ENCODE peak calls at places on chromosomes 5 and 9, in ten cellular contexts. One of them, this sample, is unnamed.
A peak's percentile ranks its signal among the peaks of the same experiment; 100 is the strongest.

GRCh38 chr5:89181546-89181945 is 298.6 kb upstream of the MEF2C start:
- DNase-seq in left colon: no peak
- DNase-seq in stimulated activated CD8-positive, alpha-beta memory T cell treated with anti-CD3 and anti-CD28 coated beads, Interleukin-2, amount 100 ng/mL, for 1 hour: no peak
- DNase-seq in head of caudate nucleus: no peak
- DNase-seq in NCI-H226: no peak
- DNase-seq in caudate nucleus: no peak
- DNase-seq in stimulated activated CD4-positive, alpha-beta T cell treated with anti-CD3 and anti-CD28 coated beads, Interleukin-4, amount 100 ng/mL, for 4 hours: no peak
- DNase-seq in SK-N-DZ: no peak
- DNase-seq in HTR-8/SVneo: no peak
- DNase-seq in T-helper 9 cell: no peak
- DNase-seq in this sample: no peak

GRCh38 chr9:133119039-133119438 is 2.0 kb downstream of the RALGDS start:
- DNase-seq in HTR-8/SVneo: no peak
- DNase-seq in stimulated activated CD8-positive, alpha-beta memory T cell treated with anti-CD3 and anti-CD28 coated beads, Interleukin-2, amount 100 ng/mL, for 1 hour: no peak
- DNase-seq in stimulated activated CD4-positive, alpha-beta T cell treated with anti-CD3 and anti-CD28 coated beads, Interleukin-4, amount 100 ng/mL, for 4 hours: no peak
- DNase-seq in SK-N-DZ: no peak
- DNase-seq in left colon: no peak
- DNase-seq in caudate nucleus: peak; percentile 80
- DNase-seq in head of caudate nucleus: peak; percentile 88
- DNase-seq in NCI-H226: no peak
- DNase-seq in T-helper 9 cell: no peak
- DNase-seq in this sample: no peak

GRCh38 chr5:171272996-171273970 is 35.8 kb upstream of the TLX3 start:
- DNase-seq in T-helper 9 cell: no peak
- DNase-seq in HTR-8/SVneo: no peak
- DNase-seq in stimulated activated CD4-positive, alpha-beta T cell treated with anti-CD3 and anti-CD28 coated beads, Interleukin-4, amount 100 ng/mL, for 4 hours: no peak
- DNase-seq in left colon: no peak
- DNase-seq in head of caudate nucleus: no peak
- DNase-seq in NCI-H226: peak; percentile 59
- DNase-seq in SK-N-DZ: peak; percentile 55
- DNase-seq in caudate nucleus: no peak
- DNase-seq in stimulated activated CD8-positive, alpha-beta memory T cell treated with anti-CD3 and anti-CD28 coated beads, Interleukin-2, amount 100 ng/mL, for 1 hour: no peak
- DNase-seq in this sample: no peak

GRCh38 chr9:35516481-35516880 is 26.6 kb downstream of the RUSC2 start:
- DNase-seq in caudate nucleus: no peak
- DNase-seq in stimulated activated CD8-positive, alpha-beta memory T cell treated with anti-CD3 and anti-CD28 coated beads, Interleukin-2, amount 100 ng/mL, for 1 hour: no peak
- DNase-seq in left colon: no peak
- DNase-seq in head of caudate nucleus: peak; percentile 7
- DNase-seq in stimulated activated CD4-positive, alpha-beta T cell treated with anti-CD3 and anti-CD28 coated beads, Interleukin-4, amount 100 ng/mL, for 4 hours: no peak
- DNase-seq in SK-N-DZ: no peak
- DNase-seq in HTR-8/SVneo: no peak
- DNase-seq in T-helper 9 cell: no peak
- DNase-seq in NCI-H226: peak; percentile 82
- DNase-seq in this sample: no peak

GRCh38 chr9:71928806-71929205 is 17.4 kb downstream of the C9orf85 start:
- DNase-seq in head of caudate nucleus: no peak
- DNase-seq in left colon: no peak
- DNase-seq in T-helper 9 cell: no peak
- DNase-seq in stimulated activated CD4-positive, alpha-beta T cell treated with anti-CD3 and anti-CD28 coated beads, Interleukin-4, amount 100 ng/mL, for 4 hours: no peak
- DNase-seq in HTR-8/SVneo: no peak
- DNase-seq in NCI-H226: no peak
- DNase-seq in caudate nucleus: no peak
- DNase-seq in stimulated activated CD8-positive, alpha-beta memory T cell treated with anti-CD3 and anti-CD28 coated beads, Interleukin-2, amount 100 ng/mL, for 1 hour: no peak
- DNase-seq in SK-N-DZ: no peak
- DNase-seq in this sample: no peak

GRCh38 chr5:179212870-179213269 is 132.4 kb downstream of the ADAMTS2 start:
- DNase-seq in NCI-H226: no peak
- DNase-seq in stimulated activated CD4-positive, alpha-beta T cell treated with anti-CD3 and anti-CD28 coated beads, Interleukin-4, amount 100 ng/mL, for 4 hours: no peak
- DNase-seq in left colon: no peak
- DNase-seq in SK-N-DZ: peak; percentile 49
- DNase-seq in T-helper 9 cell: no peak
- DNase-seq in caudate nucleus: no peak
- DNase-seq in head of caudate nucleus: peak; percentile 55
- DNase-seq in stimulated activated CD8-positive, alpha-beta memory T cell treated with anti-CD3 and anti-CD28 coated beads, Interleukin-2, amount 100 ng/mL, for 1 hour: no peak
- DNase-seq in HTR-8/SVneo: no peak
- DNase-seq in this sample: no peak

GRCh38 chr9:34547960-34548603 is 25.3 kb upstream of the ENHO start:
- DNase-seq in stimulated activated CD8-positive, alpha-beta memory T cell treated with anti-CD3 and anti-CD28 coated beads, Interleukin-2, amount 100 ng/mL, for 1 hour: no peak
- DNase-seq in caudate nucleus: peak; percentile 57
- DNase-seq in stimulated activated CD4-positive, alpha-beta T cell treated with anti-CD3 and anti-CD28 coated beads, Interleukin-4, amount 100 ng/mL, for 4 hours: peak; percentile 34
- DNase-seq in NCI-H226: peak; percentile 4
- DNase-seq in head of caudate nucleus: peak; percentile 90
- DNase-seq in SK-N-DZ: peak; percentile 87
- DNase-seq in HTR-8/SVneo: peak; percentile 53
- DNase-seq in left colon: peak; percentile 44
- DNase-seq in T-helper 9 cell: peak; percentile 12
- DNase-seq in this sample: peak; percentile 70

GRCh38 chr5:172569862-172570558 is 71.1 kb upstream of the NEURL1B start:
- DNase-seq in T-helper 9 cell: no peak
- DNase-seq in NCI-H226: no peak
- DNase-seq in head of caudate nucleus: no peak
- DNase-seq in SK-N-DZ: no peak
- DNase-seq in caudate nucleus: no peak
- DNase-seq in left colon: peak; percentile 62
- DNase-seq in stimulated activated CD8-positive, alpha-beta memory T cell treated with anti-CD3 and anti-CD28 coated beads, Interleukin-2, amount 100 ng/mL, for 1 hour: no peak
- DNase-seq in stimulated activated CD4-positive, alpha-beta T cell treated with anti-CD3 and anti-CD28 coated beads, Interleukin-4, amount 100 ng/mL, for 4 hours: no peak
- DNase-seq in HTR-8/SVneo: no peak
- DNase-seq in this sample: peak; percentile 54

GRCh38 chr5:95704150-95704549 is 21.4 kb upstream of the SPATA9 start:
- DNase-seq in HTR-8/SVneo: no peak
- DNase-seq in caudate nucleus: no peak
- DNase-seq in NCI-H226: no peak
- DNase-seq in T-helper 9 cell: no peak
- DNase-seq in SK-N-DZ: no peak
- DNase-seq in stimulated activated CD4-positive, alpha-beta T cell treated with anti-CD3 and anti-CD28 coated beads, Interleukin-4, amount 100 ng/mL, for 4 hours: no peak
- DNase-seq in stimulated activated CD8-positive, alpha-beta memory T cell treated with anti-CD3 and anti-CD28 coated beads, Interleukin-2, amount 100 ng/mL, for 1 hour: no peak
- DNase-seq in head of caudate nucleus: peak; percentile 42
- DNase-seq in left colon: no peak
- DNase-seq in this sample: no peak

GRCh38 chr9:136662656-136663310 is at the start of gene EGFL7:
- DNase-seq in left colon: no peak
- DNase-seq in HTR-8/SVneo: no peak
- DNase-seq in head of caudate nucleus: no peak
- DNase-seq in T-helper 9 cell: no peak
- DNase-seq in NCI-H226: no peak
- DNase-seq in caudate nucleus: no peak
- DNase-seq in SK-N-DZ: no peak
- DNase-seq in stimulated activated CD8-positive, alpha-beta memory T cell treated with anti-CD3 and anti-CD28 coated beads, Interleukin-2, amount 100 ng/mL, for 1 hour: no peak
- DNase-seq in stimulated activated CD4-positive, alpha-beta T cell treated with anti-CD3 and anti-CD28 coated beads, Interleukin-4, amount 100 ng/mL, for 4 hours: no peak
- DNase-seq in this sample: no peak

GRCh38 chr5:164741376-164741775 is 1236.0 kb downstream of the MAT2B start:
- DNase-seq in head of caudate nucleus: no peak
- DNase-seq in SK-N-DZ: no peak
- DNase-seq in stimulated activated CD4-positive, alpha-beta T cell treated with anti-CD3 and anti-CD28 coated beads, Interleukin-4, amount 100 ng/mL, for 4 hours: no peak
- DNase-seq in NCI-H226: no peak
- DNase-seq in stimulated activated CD8-positive, alpha-beta memory T cell treated with anti-CD3 and anti-CD28 coated beads, Interleukin-2, amount 100 ng/mL, for 1 hour: no peak
- DNase-seq in HTR-8/SVneo: no peak
- DNase-seq in left colon: no peak
- DNase-seq in caudate nucleus: no peak
- DNase-seq in T-helper 9 cell: no peak
- DNase-seq in this sample: no peak

GRCh38 chr5:4984461-4984860 is 155.7 kb upstream of the ADAMTS16 start:
- DNase-seq in HTR-8/SVneo: no peak
- DNase-seq in stimulated activated CD8-positive, alpha-beta memory T cell treated with anti-CD3 and anti-CD28 coated beads, Interleukin-2, amount 100 ng/mL, for 1 hour: no peak
- DNase-seq in head of caudate nucleus: no peak
- DNase-seq in SK-N-DZ: no peak
- DNase-seq in NCI-H226: no peak
- DNase-seq in T-helper 9 cell: no peak
- DNase-seq in caudate nucleus: no peak
- DNase-seq in stimulated activated CD4-positive, alpha-beta T cell treated with anti-CD3 and anti-CD28 coated beads, Interleukin-4, amount 100 ng/mL, for 4 hours: no peak
- DNase-seq in left colon: no peak
- DNase-seq in this sample: no peak

GRCh38 chr5:143350790-143351603 is 52.5 kb downstream of the NR3C1 start:
- DNase-seq in caudate nucleus: no peak
- DNase-seq in SK-N-DZ: no peak
- DNase-seq in left colon: no peak
- DNase-seq in stimulated activated CD8-positive, alpha-beta memory T cell treated with anti-CD3 and anti-CD28 coated beads, Interleukin-2, amount 100 ng/mL, for 1 hour: no peak
- DNase-seq in head of caudate nucleus: no peak
- DNase-seq in T-helper 9 cell: no peak
- DNase-seq in stimulated activated CD4-positive, alpha-beta T cell treated with anti-CD3 and anti-CD28 coated beads, Interleukin-4, amount 100 ng/mL, for 4 hours: no peak
- DNase-seq in NCI-H226: peak; percentile 88
- DNase-seq in HTR-8/SVneo: peak; percentile 47
- DNase-seq in this sample: no peak

GRCh38 chr9:94085062-94085639 is 887 bp downstream of the PTPDC1 start:
- DNase-seq in left colon: no peak
- DNase-seq in HTR-8/SVneo: no peak
- DNase-seq in head of caudate nucleus: peak; percentile 40
- DNase-seq in NCI-H226: peak; percentile 38
- DNase-seq in T-helper 9 cell: no peak
- DNase-seq in SK-N-DZ: no peak
- DNase-seq in caudate nucleus: no peak
- DNase-seq in stimulated activated CD8-positive, alpha-beta memory T cell treated with anti-CD3 and anti-CD28 coated beads, Interleukin-2, amount 100 ng/mL, for 1 hour: no peak
- DNase-seq in stimulated activated CD4-positive, alpha-beta T cell treated with anti-CD3 and anti-CD28 coated beads, Interleukin-4, amount 100 ng/mL, for 4 hours: no peak
- DNase-seq in this sample: no peak

GRCh38 chr9:99822096-99822595 is 461 bp downstream of the NR4A3 start:
- DNase-seq in NCI-H226: no peak
- DNase-seq in stimulated activated CD4-positive, alpha-beta T cell treated with anti-CD3 and anti-CD28 coated beads, Interleukin-4, amount 100 ng/mL, for 4 hours: no peak
- DNase-seq in left colon: peak; percentile 41
- DNase-seq in head of caudate nucleus: no peak
- DNase-seq in T-helper 9 cell: no peak
- DNase-seq in stimulated activated CD8-positive, alpha-beta memory T cell treated with anti-CD3 and anti-CD28 coated beads, Interleukin-2, amount 100 ng/mL, for 1 hour: no peak
- DNase-seq in HTR-8/SVneo: peak; percentile 9
- DNase-seq in SK-N-DZ: no peak
- DNase-seq in caudate nucleus: no peak
- DNase-seq in this sample: peak; percentile 52

GRCh38 chr5:2369178-2369577 is 382.3 kb downstream of the IRX2 start:
- DNase-seq in stimulated activated CD4-positive, alpha-beta T cell treated with anti-CD3 and anti-CD28 coated beads, Interleukin-4, amount 100 ng/mL, for 4 hours: no peak
- DNase-seq in T-helper 9 cell: no peak
- DNase-seq in left colon: no peak
- DNase-seq in SK-N-DZ: no peak
- DNase-seq in NCI-H226: no peak
- DNase-seq in caudate nucleus: no peak
- DNase-seq in head of caudate nucleus: no peak
- DNase-seq in stimulated activated CD8-positive, alpha-beta memory T cell treated with anti-CD3 and anti-CD28 coated beads, Interleukin-2, amount 100 ng/mL, for 1 hour: no peak
- DNase-seq in HTR-8/SVneo: no peak
- DNase-seq in this sample: no peak

GRCh38 chr5:20286512-20286911 is 298.5 kb upstream of the CDH18 start:
- DNase-seq in HTR-8/SVneo: peak; percentile 31
- DNase-seq in SK-N-DZ: no peak
- DNase-seq in stimulated activated CD8-positive, alpha-beta memory T cell treated with anti-CD3 and anti-CD28 coated beads, Interleukin-2, amount 100 ng/mL, for 1 hour: no peak
- DNase-seq in caudate nucleus: no peak
- DNase-seq in T-helper 9 cell: no peak
- DNase-seq in NCI-H226: peak; percentile 73
- DNase-seq in head of caudate nucleus: no peak
- DNase-seq in left colon: no peak
- DNase-seq in stimulated activated CD4-positive, alpha-beta T cell treated with anti-CD3 and anti-CD28 coated beads, Interleukin-4, amount 100 ng/mL, for 4 hours: no peak
- DNase-seq in this sample: no peak

GRCh38 chr9:113588936-113589335 is 125.4 kb downstream of the RGS3 start:
- DNase-seq in head of caudate nucleus: no peak
- DNase-seq in T-helper 9 cell: no peak
- DNase-seq in HTR-8/SVneo: no peak
- DNase-seq in stimulated activated CD4-positive, alpha-beta T cell treated with anti-CD3 and anti-CD28 coated beads, Interleukin-4, amount 100 ng/mL, for 4 hours: no peak
- DNase-seq in left colon: no peak
- DNase-seq in caudate nucleus: no peak
- DNase-seq in NCI-H226: no peak
- DNase-seq in stimulated activated CD8-positive, alpha-beta memory T cell treated with anti-CD3 and anti-CD28 coated beads, Interleukin-2, amount 100 ng/mL, for 1 hour: no peak
- DNase-seq in SK-N-DZ: no peak
- DNase-seq in this sample: no peak

GRCh38 chr9:86246752-86247161 is 12.7 kb downstream of the C9orf153 start:
- DNase-seq in left colon: no peak
- DNase-seq in caudate nucleus: no peak
- DNase-seq in NCI-H226: no peak
- DNase-seq in HTR-8/SVneo: no peak
- DNase-seq in SK-N-DZ: peak; percentile 23
- DNase-seq in stimulated activated CD4-positive, alpha-beta T cell treated with anti-CD3 and anti-CD28 coated beads, Interleukin-4, amount 100 ng/mL, for 4 hours: no peak
- DNase-seq in T-helper 9 cell: no peak
- DNase-seq in stimulated activated CD8-positive, alpha-beta memory T cell treated with anti-CD3 and anti-CD28 coated beads, Interleukin-2, amount 100 ng/mL, for 1 hour: no peak
- DNase-seq in head of caudate nucleus: peak; percentile 28
- DNase-seq in this sample: no peak

GRCh38 chr5:178417391-178417811 is 172.8 kb downstream of the COL23A1 start:
- DNase-seq in NCI-H226: peak; percentile 69
- DNase-seq in left colon: no peak
- DNase-seq in stimulated activated CD4-positive, alpha-beta T cell treated with anti-CD3 and anti-CD28 coated beads, Interleukin-4, amount 100 ng/mL, for 4 hours: no peak
- DNase-seq in stimulated activated CD8-positive, alpha-beta memory T cell treated with anti-CD3 and anti-CD28 coated beads, Interleukin-2, amount 100 ng/mL, for 1 hour: no peak
- DNase-seq in SK-N-DZ: no peak
- DNase-seq in HTR-8/SVneo: no peak
- DNase-seq in T-helper 9 cell: no peak
- DNase-seq in head of caudate nucleus: no peak
- DNase-seq in caudate nucleus: no peak
- DNase-seq in this sample: no peak

GRCh38 chr5:114839360-114839759 is 330.3 kb downstream of the TRIM36 start:
- DNase-seq in NCI-H226: no peak
- DNase-seq in T-helper 9 cell: no peak
- DNase-seq in caudate nucleus: no peak
- DNase-seq in HTR-8/SVneo: no peak
- DNase-seq in head of caudate nucleus: no peak
- DNase-seq in left colon: no peak
- DNase-seq in stimulated activated CD4-positive, alpha-beta T cell treated with anti-CD3 and anti-CD28 coated beads, Interleukin-4, amount 100 ng/mL, for 4 hours: no peak
- DNase-seq in stimulated activated CD8-positive, alpha-beta memory T cell treated with anti-CD3 and anti-CD28 coated beads, Interleukin-2, amount 100 ng/mL, for 1 hour: no peak
- DNase-seq in SK-N-DZ: no peak
- DNase-seq in this sample: no peak

GRCh38 chr5:7926296-7926695 is 57.3 kb downstream of the MTRR start:
- DNase-seq in HTR-8/SVneo: no peak
- DNase-seq in T-helper 9 cell: no peak
- DNase-seq in left colon: no peak
- DNase-seq in caudate nucleus: no peak
- DNase-seq in NCI-H226: peak; percentile 96
- DNase-seq in stimulated activated CD4-positive, alpha-beta T cell treated with anti-CD3 and anti-CD28 coated beads, Interleukin-4, amount 100 ng/mL, for 4 hours: no peak
- DNase-seq in head of caudate nucleus: no peak
- DNase-seq in SK-N-DZ: no peak
- DNase-seq in stimulated activated CD8-positive, alpha-beta memory T cell treated with anti-CD3 and anti-CD28 coated beads, Interleukin-2, amount 100 ng/mL, for 1 hour: no peak
- DNase-seq in this sample: no peak

GRCh38 chr9:113154936-113155335 is 4.1 kb downstream of the SLC31A2 start:
- DNase-seq in stimulated activated CD8-positive, alpha-beta memory T cell treated with anti-CD3 and anti-CD28 coated beads, Interleukin-2, amount 100 ng/mL, for 1 hour: no peak
- DNase-seq in head of caudate nucleus: no peak
- DNase-seq in T-helper 9 cell: no peak
- DNase-seq in stimulated activated CD4-positive, alpha-beta T cell treated with anti-CD3 and anti-CD28 coated beads, Interleukin-4, amount 100 ng/mL, for 4 hours: no peak
- DNase-seq in HTR-8/SVneo: no peak
- DNase-seq in NCI-H226: no peak
- DNase-seq in left colon: no peak
- DNase-seq in SK-N-DZ: no peak
- DNase-seq in caudate nucleus: no peak
- DNase-seq in this sample: no peak

GRCh38 chr9:121450241-121450640 is 49.4 kb downstream of the GGTA1 start:
- DNase-seq in SK-N-DZ: no peak
- DNase-seq in stimulated activated CD8-positive, alpha-beta memory T cell treated with anti-CD3 and anti-CD28 coated beads, Interleukin-2, amount 100 ng/mL, for 1 hour: no peak
- DNase-seq in stimulated activated CD4-positive, alpha-beta T cell treated with anti-CD3 and anti-CD28 coated beads, Interleukin-4, amount 100 ng/mL, for 4 hours: no peak
- DNase-seq in HTR-8/SVneo: no peak
- DNase-seq in NCI-H226: no peak
- DNase-seq in caudate nucleus: no peak
- DNase-seq in T-helper 9 cell: no peak
- DNase-seq in head of caudate nucleus: no peak
- DNase-seq in left colon: no peak
- DNase-seq in this sample: no peak

GRCh38 chr9:131734165-131734610 is 5.7 kb downstream of the RAPGEF1 start:
- DNase-seq in stimulated activated CD4-positive, alpha-beta T cell treated with anti-CD3 and anti-CD28 coated beads, Interleukin-4, amount 100 ng/mL, for 4 hours: no peak
- DNase-seq in left colon: peak; percentile 89
- DNase-seq in stimulated activated CD8-positive, alpha-beta memory T cell treated with anti-CD3 and anti-CD28 coated beads, Interleukin-2, amount 100 ng/mL, for 1 hour: no peak
- DNase-seq in head of caudate nucleus: no peak
- DNase-seq in T-helper 9 cell: peak; percentile 63
- DNase-seq in HTR-8/SVneo: no peak
- DNase-seq in caudate nucleus: no peak
- DNase-seq in NCI-H226: peak; percentile 84
- DNase-seq in SK-N-DZ: no peak
- DNase-seq in this sample: peak; percentile 89

GRCh38 chr9:20620658-20621552 is 1.4 kb downstream of the MLLT3 start:
- DNase-seq in T-helper 9 cell: peak; percentile 42
- DNase-seq in SK-N-DZ: no peak
- DNase-seq in head of caudate nucleus: peak; percentile 44
- DNase-seq in HTR-8/SVneo: no peak
- DNase-seq in caudate nucleus: peak; percentile 66
- DNase-seq in NCI-H226: no peak
- DNase-seq in stimulated activated CD4-positive, alpha-beta T cell treated with anti-CD3 and anti-CD28 coated beads, Interleukin-4, amount 100 ng/mL, for 4 hours: peak; percentile 55
- DNase-seq in stimulated activated CD8-positive, alpha-beta memory T cell treated with anti-CD3 and anti-CD28 coated beads, Interleukin-2, amount 100 ng/mL, for 1 hour: peak; percentile 13
- DNase-seq in left colon: peak; percentile 60
- DNase-seq in this sample: peak; percentile 48

GRCh38 chr5:72747826-72748225 is 68.6 kb upstream of the TNPO1 start:
- DNase-seq in T-helper 9 cell: no peak
- DNase-seq in NCI-H226: peak; percentile 39
- DNase-seq in HTR-8/SVneo: no peak
- DNase-seq in SK-N-DZ: no peak
- DNase-seq in stimulated activated CD4-positive, alpha-beta T cell treated with anti-CD3 and anti-CD28 coated beads, Interleukin-4, amount 100 ng/mL, for 4 hours: no peak
- DNase-seq in left colon: no peak
- DNase-seq in caudate nucleus: no peak
- DNase-seq in head of caudate nucleus: no peak
- DNase-seq in stimulated activated CD8-positive, alpha-beta memory T cell treated with anti-CD3 and anti-CD28 coated beads, Interleukin-2, amount 100 ng/mL, for 1 hour: no peak
- DNase-seq in this sample: no peak

GRCh38 chr9:4510546-4511322 is 20.5 kb downstream of the SLC1A1 start:
- DNase-seq in head of caudate nucleus: no peak
- DNase-seq in HTR-8/SVneo: no peak
- DNase-seq in stimulated activated CD4-positive, alpha-beta T cell treated with anti-CD3 and anti-CD28 coated beads, Interleukin-4, amount 100 ng/mL, for 4 hours: no peak
- DNase-seq in SK-N-DZ: no peak
- DNase-seq in stimulated activated CD8-positive, alpha-beta memory T cell treated with anti-CD3 and anti-CD28 coated beads, Interleukin-2, amount 100 ng/mL, for 1 hour: no peak
- DNase-seq in left colon: no peak
- DNase-seq in NCI-H226: no peak
- DNase-seq in T-helper 9 cell: no peak
- DNase-seq in caudate nucleus: no peak
- DNase-seq in this sample: no peak

This sample was measured in transverse colon.